ENCODE peak calls at places on chromosomes 11 and 22, in ten cellular contexts. Z is iPS DF 6.9, L is A549, K is cardiac muscle cell, O is right cardiac atrium, W is adrenal gland, I is heart left ventricle, S is gastrocnemius medialis, Q is HCT116, N is kidney. C is an unnamed sample.

GRCh38 chr11:724063-724732 is 18.2 kb downstream of the EPS8L2 start:
- DNase-seq in Z (no peak), L (no peak), K (no peak), O (no peak), W (no peak), I (no peak), S (no peak), Q (no peak), N (peak; percentile 81), C (no peak)

GRCh38 chr11:126824035-126824607 is 176.4 kb downstream of the KIRREL3 start:
- DNase-seq in Z (no peak), L (no peak), K (no peak), O (no peak), W (no peak), I (no peak), S (no peak), Q (no peak), N (no peak), C (no peak)

GRCh38 chr11:70568504-70569172 is 170.3 kb downstream of the CTTN start:
- DNase-seq in Z (no peak), L (no peak), K (peak; percentile 56), O (peak; percentile 58), W (peak; percentile 79), I (peak; percentile 49), S (no peak), Q (no peak), N (peak; percentile 78), C (peak; percentile 71)

GRCh38 chr11:110000045-110000502 is 93.1 kb upstream of the ZC3H12C start:
- DNase-seq in Z (no peak), L (peak; percentile 38), K (peak; percentile 14), O (no peak), W (no peak), I (no peak), S (no peak), Q (peak; percentile 23), N (no peak), C (no peak)

GRCh38 chr22:37284807-37285355 is 2.6 kb downstream of the CYTH4 start:
- DNase-seq in Z (no peak), L (no peak), K (peak; percentile 39), O (peak; percentile 56), W (peak; percentile 74), I (peak; percentile 64), S (peak; percentile 26), Q (no peak), N (no peak), C (peak; percentile 38)

GRCh38 chr11:73513707-73514106 is 84.2 kb downstream of the FAM168A start:
- DNase-seq in Z (no peak), L (no peak), K (no peak), O (no peak), W (no peak), I (no peak), S (no peak), Q (no peak), N (no peak), C (no peak)

GRCh38 chr22:29269731-29270474 is 1.8 kb downstream of the EWSR1 start:
- DNase-seq in Z (no peak), L (no peak), K (peak; percentile 21), O (no peak), W (peak; percentile 54), I (no peak), S (no peak), Q (no peak), N (no peak), C (no peak)

GRCh38 chr11:134518616-134519389 is 106.8 kb upstream of the B3GAT1 start:
- DNase-seq in Z (no peak), L (no peak), K (no peak), O (no peak), W (no peak), I (no peak), S (no peak), Q (no peak), N (peak; percentile 55), C (no peak)

GRCh38 chr11:71420455-71421241 is 27.5 kb downstream of the DHCR7 start:
- DNase-seq in Z (peak; percentile 60), L (peak; percentile 62), K (peak; percentile 49), O (no peak), W (peak; percentile 72), I (no peak), S (no peak), Q (peak; percentile 56), N (no peak), C (peak; percentile 66)

GRCh38 chr11:94934362-94934761 is 39.0 kb downstream of the CWC15 start:
- DNase-seq in Z (no peak), L (no peak), K (no peak), O (no peak), W (no peak), I (no peak), S (no peak), Q (no peak), N (no peak), C (no peak)

GRCh38 chr22:30423296-30423958 is 2.1 kb upstream of the MTFP1 start:
- DNase-seq in Z (no peak), L (no peak), K (peak; percentile 51), O (no peak), W (peak; percentile 78), I (no peak), S (no peak), Q (no peak), N (peak; percentile 93), C (peak; percentile 54)

GRCh38 chr22:29393019-29393608 is 4.7 kb upstream of the AP1B1 start:
- DNase-seq in Z (no peak), L (no peak), K (no peak), O (no peak), W (peak; percentile 33), I (no peak), S (no peak), Q (no peak), N (no peak), C (no peak)

GRCh38 chr11:32489464-32489863 is 54.1 kb upstream of the WT1 start:
- DNase-seq in Z (no peak), L (no peak), K (peak; percentile 16), O (no peak), W (no peak), I (no peak), S (no peak), Q (no peak), N (no peak), C (no peak)

GRCh38 chr22:26452236-26453016 is 23.4 kb downstream of the ASPHD2 start:
- DNase-seq in Z (no peak), L (no peak), K (no peak), O (no peak), W (no peak), I (no peak), S (no peak), Q (no peak), N (no peak), C (no peak)

GRCh38 chr11:2178906-2179494 is 7.4 kb upstream of the TH start:
- DNase-seq in Z (no peak), L (no peak), K (no peak), O (no peak), W (no peak), I (no peak), S (no peak), Q (peak; percentile 60), N (no peak), C (no peak)

GRCh38 chr11:82682003-82682751 is 51.5 kb downstream of the FAM181B start:
- DNase-seq in Z (no peak), L (peak; percentile 18), K (peak; percentile 55), O (no peak), W (no peak), I (peak; percentile 19), S (no peak), Q (peak; percentile 65), N (no peak), C (no peak)

GRCh38 chr11:13280777-13281176 is 3.2 kb downstream of the BMAL1 start:
- DNase-seq in Z (no peak), L (no peak), K (no peak), O (no peak), W (no peak), I (no peak), S (no peak), Q (no peak), N (no peak), C (no peak)

DNA sequence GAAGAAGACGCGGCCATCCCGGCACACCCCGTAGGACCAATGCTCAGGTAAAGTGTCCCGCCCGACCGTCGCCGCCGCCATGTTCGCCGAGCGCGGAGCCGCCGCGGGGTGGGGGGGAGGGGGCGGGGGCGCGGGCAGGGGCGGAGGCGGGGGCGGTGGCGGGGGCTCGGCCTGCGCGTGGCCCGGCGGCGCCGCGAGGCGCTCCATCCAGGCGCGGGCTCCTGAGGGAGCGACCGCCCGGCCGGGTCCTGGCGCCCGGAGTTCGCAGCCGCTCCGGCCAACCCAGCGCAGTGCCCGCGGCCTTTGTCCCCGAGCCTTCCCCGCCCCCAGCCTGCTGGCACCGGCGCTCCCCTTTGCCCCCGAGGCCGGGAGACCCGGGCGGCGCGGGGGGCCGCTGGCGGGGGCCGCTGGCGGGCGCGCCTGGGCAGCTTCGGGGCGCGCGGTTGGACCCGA is at the start of gene PLEKHA7:
- DNase-seq in Z (no peak), L (peak; percentile 38), K (peak; percentile 59), O (no peak), W (no peak), I (no peak), S (no peak), Q (no peak), N (no peak), C (no peak)
- H3K4me1 ChIP-seq in Z (peaks cover 4% of the 10 kb centered on the region), L (peaks cover 46% of the 10 kb centered on the region), K (no peaks in the 10 kb centered on the region), O (no peaks in the 10 kb centered on the region), W (peaks cover 6% of the 10 kb centered on the region), I (peaks cover 10% of the 10 kb centered on the region), S (peaks cover 4% of the 10 kb centered on the region), Q (peaks cover 15% of the 10 kb centered on the region), N (peaks cover 19% of the 10 kb centered on the region), C (no peaks in the 10 kb centered on the region)

GRCh38 chr11:121389651-121390050 is 62.5 kb upstream of the SORL1 start:
- DNase-seq in Z (no peak), L (no peak), K (peak; percentile 87), O (peak; percentile 42), W (peak; percentile 54), I (peak; percentile 68), S (no peak), Q (no peak), N (peak; percentile 70), C (peak; percentile 50)

GRCh38 chr11:121385693-121386092 is 66.4 kb upstream of the SORL1 start:
- DNase-seq in Z (no peak), L (no peak), K (no peak), O (no peak), W (no peak), I (no peak), S (no peak), Q (no peak), N (no peak), C (no peak)

GRCh38 chr11:121383726-121384125 is 68.4 kb upstream of the SORL1 start:
- DNase-seq in Z (no peak), L (no peak), K (no peak), O (no peak), W (no peak), I (peak; percentile 41), S (no peak), Q (no peak), N (no peak), C (no peak)
- H3K4me1 ChIP-seq in Z (no peaks in the 10 kb centered on the region), L (no peaks in the 10 kb centered on the region), K (no peaks in the 10 kb centered on the region), O (peaks cover 3% of the 10 kb centered on the region), W (no peaks in the 10 kb centered on the region), I (peaks cover 15% of the 10 kb centered on the region), S (no peaks in the 10 kb centered on the region), Q (no peaks in the 10 kb centered on the region), N (no peaks in the 10 kb centered on the region), C (no peaks in the 10 kb centered on the region)

GRCh38 chr11:10305964-10306918 is 1.4 kb downstream of the ADM start:
- DNase-seq in Z (no peak), L (peak; percentile 31), K (peak; percentile 60), O (peak; percentile 28), W (no peak), I (no peak), S (no peak), Q (no peak), N (peak; percentile 83), C (no peak)
- H3K4me1 ChIP-seq in Z (peaks cover 6% of the 10 kb centered on the region), L (peaks cover 40% of the 10 kb centered on the region), K (peaks cover 21% of the 10 kb centered on the region), O (peaks cover 4% of the 10 kb centered on the region), W (peaks cover 45% of the 10 kb centered on the region), I (peaks cover 61% of the 10 kb centered on the region), S (peaks cover 66% of the 10 kb centered on the region), Q (peaks cover 51% of the 10 kb centered on the region), N (peaks cover 19% of the 10 kb centered on the region), C (peaks cover 54% of the 10 kb centered on the region)

GRCh38 chr22:21860640-21861039 is 6.8 kb downstream of the MAPK1 start:
- DNase-seq in Z (no peak), L (no peak), K (no peak), O (no peak), W (no peak), I (no peak), S (no peak), Q (no peak), N (no peak), C (no peak)
- H3K4me1 ChIP-seq in Z (no peaks in the 10 kb centered on the region), L (peaks cover 46% of the 10 kb centered on the region), K (peaks cover 50% of the 10 kb centered on the region), O (peaks cover 19% of the 10 kb centered on the region), W (peaks cover 93% of the 10 kb centered on the region), I (peaks cover 82% of the 10 kb centered on the region), S (peaks cover 84% of the 10 kb centered on the region), Q (peaks cover 5% of the 10 kb centered on the region), N (peaks cover 23% of the 10 kb centered on the region), C (peaks cover 61% of the 10 kb centered on the region)

C was measured in testis.